ENCODE peak calls at places on chromosomes 11 and 22, in four cellular contexts. C, V, Z and B are unnamed samples. For H3K36me3, the result is how much of the 10 kb centered on the place peaks cover.

GRCh38 chr22:35072939-35073338 is 7.0 kb downstream of the ISX start:
- DNase-seq in Z (peak), C (no peak), V (no peak), B (no peak)

GRCh38 chr11:2466869-2467694 is 22.3 kb downstream of the KCNQ1 start:
- DNase-seq in V (no peak), C (no peak), Z (no peak), B (peak)

GRCh38 chr11:62556102-62556871 is 9.7 kb upstream of the AHNAK start:
- DNase-seq in C (peak), Z (peak), V (no peak), B (peak)

GRCh38 chr11:123942413-123942812 is 1.2 kb downstream of the OR6T1 start:
- DNase-seq in C (no peak), V (no peak), Z (no peak), B (no peak)

GRCh38 chr11:20762112-20762511 is 92.7 kb downstream of the NELL1 start:
- DNase-seq in C (no peak), Z (no peak), V (no peak), B (no peak)

GRCh38 chr22:47002692-47003091 is 240.2 kb downstream of the TBC1D22A start:
- DNase-seq in C (no peak), Z (no peak), V (no peak), B (no peak)

GRCh38 chr11:122758974-122759373 is 79.3 kb upstream of the CRTAM start:
- DNase-seq in V (no peak), Z (peak), C (no peak), B (no peak)

GRCh38 chr11:12103411-12104225 is 6.8 kb upstream of the MICAL2 start:
- DNase-seq in V (no peak), C (no peak), Z (no peak), B (peak)

GRCh38 chr11:8252388-8252787 is 11.3 kb downstream of the LMO1 start:
- DNase-seq in Z (no peak), V (no peak), C (no peak), B (no peak)

GRCh38 chr11:72782081-72782920 is 11.5 kb downstream of the STARD10 start:
- DNase-seq in Z (no peak), C (no peak), V (peak), B (no peak)

GRCh38 chr11:73236205-73236765 is 18.2 kb downstream of the P2RY2 start:
- DNase-seq in V (no peak), C (peak), Z (no peak), B (no peak)

GRCh38 chr22:22210889-22211833 is 33.4 kb upstream of the VPREB1 start:
- DNase-seq in Z (no peak), V (no peak), C (no peak), B (no peak)

GRCh38 chr11:130894322-130895025 is 21.8 kb downstream of the SNX19 start:
- DNase-seq in V (peak), C (peak), Z (peak), B (peak)

GRCh38 chr22:27885977-27886842 is 32.8 kb downstream of the PITPNB start:
- DNase-seq in V (peak), Z (peak), C (no peak), B (no peak)

GRCh38 chr11:19910931-19911330 is 198.3 kb downstream of the NAV2 start:
- DNase-seq in V (peak), Z (no peak), C (no peak), B (no peak)

GRCh38 chr11:3022982-3023381 is 30.9 kb upstream of the NAP1L4 start:
- DNase-seq in C (no peak), Z (peak), V (no peak), B (no peak)

GRCh38 chr11:124900464-124900863 is 2.8 kb upstream of the ROBO4 start:
- DNase-seq in Z (peak), V (peak), C (no peak), B (peak)

GRCh38 chr22:17638182-17638431 is 450 bp upstream of the BCL2L13 start:
- DNase-seq in C (no peak), V (no peak), Z (no peak), B (no peak)

GRCh38 chr11:62708423-62709261 is 1.2 kb downstream of the GNG3 start:
- DNase-seq in C (peak), V (no peak), Z (no peak), B (peak)

GRCh38 chr22:46061431-46062231 is 84.7 kb upstream of the WNT7B start:
- DNase-seq in C (no peak), V (peak), Z (no peak), B (no peak)

GRCh38 chr11:70220920-70221319 is 17.8 kb downstream of the FADD start:
- DNase-seq in Z (peak), V (no peak), C (no peak), B (no peak)

GRCh38 chr11:106012744-106013143 is 9.3 kb downstream of the MSANTD4 start:
- DNase-seq in V (no peak), C (no peak), Z (peak), B (peak)

GRCh38 chr11:75347781-75348613 is 3.5 kb downstream of the ARRB1 start:
- DNase-seq in Z (peak), C (no peak), V (peak), B (no peak)

DNA sequence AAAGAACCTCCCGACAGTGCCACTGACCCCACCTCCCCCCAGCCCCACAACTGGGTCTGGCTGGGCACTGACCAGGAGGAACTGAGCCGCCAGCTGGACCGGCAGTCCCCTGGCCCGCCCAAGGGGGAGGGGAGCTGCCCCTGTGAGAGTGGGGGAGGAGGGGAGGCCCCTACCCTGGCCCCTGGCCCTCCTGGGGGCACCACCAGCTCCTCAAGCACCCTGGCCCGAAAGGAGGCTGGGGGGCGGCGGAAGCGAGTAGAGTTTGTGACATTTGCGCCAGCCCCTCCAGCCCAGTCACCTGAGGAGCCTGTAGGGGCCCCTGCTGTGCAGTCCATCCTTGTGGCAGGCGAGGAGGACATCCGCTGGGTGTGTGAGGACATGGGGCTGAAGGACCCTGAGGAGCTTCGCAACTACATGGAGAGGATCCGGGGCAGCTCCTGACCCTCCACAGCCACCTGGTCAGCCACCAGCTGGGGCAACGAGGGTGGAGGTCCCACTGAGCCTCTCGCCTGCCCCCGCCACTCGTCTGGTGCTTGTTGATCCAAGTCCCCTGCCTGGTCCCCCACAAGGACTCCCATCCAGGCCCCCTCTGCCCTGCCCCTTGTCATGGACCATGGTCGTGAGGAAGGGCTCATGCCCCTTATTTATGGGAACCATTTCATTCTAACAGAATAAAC is 12.3 kb downstream of the TMEM132A start:
- DNase-seq in V (no peak), C (no peak), Z (no peak), B (peak)
- H3K36me3 ChIP-seq in V (under half), C (under half), Z (under half), B (under half)

GRCh38 chr22:20981787-20982562 is at the start of gene LZTR1:
- DNase-seq in V (peak), Z (peak), C (peak), B (peak)
- TF ChIP-seq POLR2A in V (peak), Z (peak), C (peak), B (no peak)

GRCh38 chr22:38068641-38069371 is 11.6 kb downstream of the PICK1 start:
- DNase-seq in V (no peak), C (no peak), Z (no peak), B (no peak)

GRCh38 chr22:38066381-38067027 is 9.3 kb downstream of the PICK1 start:
- DNase-seq in C (no peak), Z (no peak), V (no peak), B (no peak)

GRCh38 chr22:38067028-38067415 is 9.8 kb downstream of the PICK1 start:
- DNase-seq in V (no peak), Z (no peak), C (no peak), B (no peak)

GRCh38 chr22:38069372-38070249 is 12.4 kb downstream of the PICK1 start:
- DNase-seq in Z (peak), C (no peak), V (no peak), B (peak)

DNA sequence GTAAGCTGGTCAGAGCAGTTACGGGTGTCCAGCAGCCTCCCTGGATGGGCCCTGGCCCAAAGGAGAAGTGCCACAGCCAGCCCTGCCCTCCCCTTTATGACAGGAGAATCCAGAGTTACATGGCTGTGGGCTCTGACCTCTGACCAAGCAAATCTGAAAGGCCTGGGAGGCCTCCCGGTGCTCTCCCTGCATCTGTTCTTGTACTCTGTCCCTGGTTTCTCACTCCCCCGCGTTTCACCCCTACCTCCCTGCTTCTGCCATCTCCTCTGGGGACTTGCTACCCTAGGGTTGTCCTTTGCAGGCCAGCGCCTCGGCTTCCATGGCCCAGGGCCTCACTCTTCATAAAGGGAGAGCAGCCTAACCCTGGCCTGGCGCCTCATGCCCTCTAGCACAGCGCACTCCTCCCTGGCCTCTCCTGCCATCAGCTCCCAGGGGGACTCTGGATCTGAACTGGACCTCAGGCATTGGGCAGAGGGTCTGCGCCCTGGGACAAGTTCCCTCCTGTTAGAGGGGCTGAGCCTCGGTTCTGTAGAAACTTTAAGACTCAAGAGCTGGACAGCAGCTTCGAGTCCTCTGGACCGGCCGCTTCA is 10.7 kb downstream of the PICK1 start:
- DNase-seq in V (no peak), C (no peak), Z (no peak), B (no peak)
- H3K4me3 ChIP-seq in V (no peak), C (no peak), Z (no peak), B (no peak)

DNA sequence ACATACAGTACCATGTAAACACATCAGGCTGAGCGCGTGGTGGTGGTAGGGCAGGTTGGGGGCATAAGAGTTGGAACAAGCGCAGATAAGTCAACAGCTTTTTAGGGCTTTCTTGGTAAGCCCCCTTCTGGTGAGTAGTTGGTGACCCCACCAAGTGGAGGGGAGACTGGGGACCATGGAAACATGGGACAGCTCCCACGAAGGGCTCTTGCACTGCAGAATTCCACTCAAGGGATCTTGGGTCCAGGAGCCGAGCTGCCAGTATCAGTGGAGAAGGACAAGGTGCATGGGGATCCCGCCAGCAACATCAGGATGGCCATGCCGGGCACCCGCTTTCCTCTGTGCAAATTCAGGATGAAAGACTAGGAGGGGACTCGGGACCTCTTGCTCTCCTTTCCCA is 6.2 kb upstream of the APOA1 start:
- DNase-seq in C (no peak), Z (no peak), V (no peak), B (no peak)
- H3K36me3 ChIP-seq in C (under half), Z (under half), V (under half), B (under half)

GRCh38 chr11:67239795-67240574 is 26.3 kb upstream of the GRK2 start:
- DNase-seq in Z (peak), C (peak), V (peak), B (peak)
- TF ChIP-seq POLR2A in Z (peak), C (peak), V (peak), B (no peak)

GRCh38 chr11:78991681-78992080 is 417.0 kb upstream of the NARS2 start:
- DNase-seq in Z (no peak), C (no peak), V (no peak), B (no peak)

GRCh38 chr11:78982377-78982925 is 407.8 kb upstream of the NARS2 start:
- DNase-seq in V (no peak), Z (no peak), C (no peak), B (no peak)

GRCh38 chr11:78986305-78986704 is 411.6 kb upstream of the NARS2 start:
- DNase-seq in V (no peak), C (no peak), Z (no peak), B (no peak)

GRCh38 chr11:78985654-78986053 is 411.0 kb upstream of the NARS2 start:
- DNase-seq in Z (no peak), V (no peak), C (no peak), B (no peak)

GRCh38 chr11:78987748-78988147 is 413.1 kb upstream of the NARS2 start:
- DNase-seq in V (no peak), Z (no peak), C (no peak), B (no peak)
- H3K4me3 ChIP-seq in V (no peak), Z (no peak), C (no peak), B (no peak)

GRCh38 chr22:24510694-24511625 is 15.8 kb downstream of the UPB1 start:
- DNase-seq in V (peak), C (peak), Z (peak), B (no peak)

GRCh38 chr22:24505337-24505736 is 10.2 kb downstream of the UPB1 start:
- DNase-seq in Z (no peak), V (peak), C (peak), B (no peak)

GRCh38 chr22:24506802-24507438 is 11.8 kb downstream of the UPB1 start:
- DNase-seq in V (peak), Z (peak), C (peak), B (no peak)

GRCh38 chr22:24503851-24504170 is 8.7 kb downstream of the UPB1 start:
- DNase-seq in C (peak), V (no peak), Z (no peak), B (no peak)

DNA sequence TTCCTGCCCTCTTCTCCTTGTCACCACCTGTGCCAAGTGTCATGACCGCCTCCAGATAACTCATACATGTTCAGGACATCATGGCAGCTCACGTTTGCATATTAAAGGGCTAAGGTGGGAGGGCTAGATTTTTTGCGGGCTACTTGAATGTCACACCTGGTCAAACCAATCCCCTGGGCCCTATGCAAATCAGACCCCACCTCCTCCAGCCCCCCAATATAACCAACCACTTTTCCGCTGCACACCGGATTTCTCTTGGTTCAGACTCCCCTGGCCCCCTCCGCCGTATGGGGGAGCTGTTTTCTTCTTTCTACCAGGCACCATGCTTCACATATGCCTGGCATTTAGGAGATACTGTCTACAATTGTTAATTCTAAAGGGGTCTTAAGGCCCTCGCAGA is 12.6 kb downstream of the UPB1 start:
- DNase-seq in V (no peak), Z (no peak), C (no peak), B (no peak)
- H3K36me3 ChIP-seq in V (under half), Z (under half), C (under half), B (under half)

DNA sequence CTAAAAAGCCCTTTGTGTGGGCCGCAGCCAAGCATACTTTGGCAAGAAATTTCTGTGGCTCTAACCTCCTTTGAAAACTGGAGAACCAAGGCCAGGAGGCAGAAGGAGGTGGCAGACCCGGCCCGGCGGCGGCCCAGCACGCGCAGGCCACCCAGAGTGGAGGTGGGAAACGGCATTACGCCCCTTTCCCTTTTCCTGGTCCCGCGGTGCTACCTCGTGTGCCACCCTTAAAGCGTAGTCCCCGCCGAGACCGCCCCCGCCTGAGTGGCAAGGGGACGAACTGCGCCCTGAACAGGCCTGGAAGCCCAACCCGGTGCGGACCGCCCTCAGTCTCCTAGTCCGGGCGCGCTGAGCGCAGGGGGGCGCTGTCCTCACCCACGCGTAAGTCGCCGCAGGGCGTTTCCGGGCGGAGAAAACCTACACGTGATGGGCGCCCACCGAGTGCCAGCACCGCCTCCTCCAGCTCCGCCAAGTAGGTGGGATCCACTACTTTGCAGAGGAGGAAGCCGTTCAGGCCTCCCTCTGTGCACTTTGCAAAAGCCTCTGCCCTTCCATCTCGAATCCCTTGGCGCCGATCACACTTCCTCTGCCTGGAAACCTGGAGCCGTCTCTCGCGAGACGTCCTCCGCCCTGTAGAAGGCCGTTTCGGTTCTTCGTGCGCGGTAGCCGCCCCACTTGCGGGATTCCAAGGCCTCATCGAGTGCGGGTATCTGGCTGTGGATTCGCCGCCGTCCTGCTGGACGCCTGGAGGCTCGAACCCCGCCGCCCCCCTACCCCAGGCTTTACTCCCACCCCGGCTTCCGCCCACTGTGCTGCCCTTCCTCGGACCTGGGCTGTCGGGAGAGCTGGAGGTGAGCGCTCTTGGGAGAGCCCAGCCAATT is at the start of gene ACCS:
- DNase-seq in Z (peak), V (peak), C (peak), B (peak)
- TF ChIP-seq POLR2A in Z (peak), V (no peak), C (peak), B (no peak)